ENCODE peak calls at places on chromosomes 12 and 14, in ten cellular contexts. Z, I, R, K, X, N, U, L, T and F are unnamed samples.

GRCh38 chr14:72653026-72653425 is 240.9 kb downstream of the DPF3 start:
- DNase-seq in Z (no peak), I (no peak), R (no peak), K (no peak), X (no peak), N (no peak), U (no peak), L (no peak), T (no peak), F (peak; percentile 28)

GRCh38 chr14:67429651-67430205 is 17.8 kb upstream of the PLEK2 start:
- DNase-seq in Z (no peak), I (no peak), R (no peak), K (no peak), X (no peak), N (no peak), U (no peak), L (no peak), T (no peak), F (peak; percentile 76)

GRCh38 chr12:130970165-130970907 is 16.6 kb downstream of the ADGRD1 start:
- DNase-seq in Z (no peak), I (no peak), R (no peak), K (no peak), X (no peak), N (no peak), U (no peak), L (no peak), T (no peak), F (no peak)

GRCh38 chr12:40827923-40828592 is 135.8 kb downstream of the CNTN1 start:
- DNase-seq in Z (no peak), I (no peak), R (no peak), K (no peak), X (no peak), N (no peak), U (no peak), L (no peak), T (no peak), F (no peak)

GRCh38 chr12:5003025-5003666 is 40.5 kb upstream of the KCNA5 start:
- DNase-seq in Z (peak; percentile 76), I (peak; percentile 29), R (peak; percentile 66), K (peak; percentile 40), X (peak; percentile 77), N (peak; percentile 64), U (no peak), L (peak; percentile 57), T (peak; percentile 6), F (peak; percentile 76)

GRCh38 chr12:52338241-52338960 is 17.2 kb upstream of the KRT83 start:
- DNase-seq in Z (no peak), I (no peak), R (no peak), K (no peak), X (no peak), N (no peak), U (no peak), L (no peak), T (no peak), F (peak; percentile 65)

GRCh38 chr12:47686645-47687240 is 19.1 kb downstream of the RPAP3 start:
- DNase-seq in Z (peak; percentile 36), I (no peak), R (peak; percentile 34), K (no peak), X (peak; percentile 69), N (no peak), U (no peak), L (peak; percentile 36), T (no peak), F (no peak)

GRCh38 chr14:38039526-38039925 is 168.2 kb upstream of the SSTR1 start:
- DNase-seq in Z (no peak), I (no peak), R (no peak), K (no peak), X (no peak), N (no peak), U (no peak), L (no peak), T (no peak), F (no peak)

GRCh38 chr14:105478624-105479305 is 4.1 kb downstream of the CRIP2 start:
- DNase-seq in Z (no peak), I (no peak), R (no peak), K (no peak), X (no peak), N (no peak), U (no peak), L (no peak), T (peak; percentile 54), F (no peak)

GRCh38 chr12:116556964-116557706 is 2.0 kb upstream of the MAP1LC3B2 start:
- DNase-seq in Z (no peak), I (no peak), R (no peak), K (no peak), X (no peak), N (no peak), U (no peak), L (peak; percentile 13), T (no peak), F (no peak)

GRCh38 chr12:59357811-59358210 is 238.0 kb upstream of the SLC16A7 start:
- DNase-seq in Z (no peak), I (no peak), R (no peak), K (no peak), X (no peak), N (no peak), U (no peak), L (no peak), T (no peak), F (peak; percentile 41)

GRCh38 chr14:93725002-93725582 is 63.2 kb downstream of the PRIMA1 start:
- DNase-seq in Z (no peak), I (no peak), R (no peak), K (no peak), X (no peak), N (no peak), U (no peak), L (no peak), T (no peak), F (no peak)

GRCh38 chr14:60106341-60106740 is 14.6 kb downstream of the PCNX4 start:
- DNase-seq in Z (no peak), I (no peak), R (no peak), K (no peak), X (peak; percentile 67), N (no peak), U (no peak), L (no peak), T (no peak), F (no peak)

GRCh38 chr12:28040251-28040650 is 67.7 kb upstream of the PTHLH start:
- DNase-seq in Z (no peak), I (no peak), R (no peak), K (no peak), X (no peak), N (no peak), U (no peak), L (no peak), T (no peak), F (peak; percentile 11)

GRCh38 chr12:111759991-111760390 is 6.7 kb upstream of the ALDH2 start:
- DNase-seq in Z (no peak), I (no peak), R (no peak), K (no peak), X (no peak), N (no peak), U (no peak), L (no peak), T (no peak), F (peak; percentile 84)

GRCh38 chr14:73619524-73619923 is 7.2 kb downstream of the ACOT6 start:
- DNase-seq in Z (no peak), I (no peak), R (no peak), K (no peak), X (no peak), N (no peak), U (no peak), L (no peak), T (no peak), F (no peak)

GRCh38 chr12:2940564-2940963 is 18.6 kb upstream of the TEAD4 start:
- DNase-seq in Z (no peak), I (no peak), R (no peak), K (no peak), X (no peak), N (no peak), U (no peak), L (no peak), T (no peak), F (no peak)

GRCh38 chr12:116319851-116320621 is 42.5 kb upstream of the MED13L start:
- DNase-seq in Z (no peak), I (no peak), R (peak; percentile 10), K (no peak), X (no peak), N (peak; percentile 8), U (no peak), L (no peak), T (no peak), F (no peak)

GRCh38 chr12:132342322-132342721 is 12.9 kb upstream of the GALNT9 start:
- DNase-seq in Z (peak; percentile 57), I (no peak), R (no peak), K (no peak), X (no peak), N (no peak), U (no peak), L (peak; percentile 25), T (no peak), F (peak; percentile 80)

GRCh38 chr12:104784592-104784991 is 173.5 kb downstream of the SLC41A2 start:
- DNase-seq in Z (no peak), I (no peak), R (no peak), K (no peak), X (no peak), N (no peak), U (no peak), L (no peak), T (no peak), F (no peak)

GRCh38 chr12:44774815-44775411 is 101.2 kb downstream of the NELL2 start:
- DNase-seq in Z (peak; percentile 58), I (peak; percentile 71), R (no peak), K (no peak), X (peak; percentile 62), N (no peak), U (no peak), L (peak; percentile 0), T (peak; percentile 68), F (peak; percentile 41)

GRCh38 chr12:34600592-34601462 is 578.5 kb downstream of the ALG10 start:
- DNase-seq in Z (peak; percentile 1), I (peak; percentile 4), R (no peak), K (no peak), X (no peak), N (no peak), U (no peak), L (no peak), T (no peak), F (no peak)

GRCh38 chr12:49331360-49332222 is 5.4 kb downstream of the C1QL4 start:
- DNase-seq in Z (peak; percentile 77), I (no peak), R (no peak), K (no peak), X (peak; percentile 90), N (peak; percentile 32), U (no peak), L (peak; percentile 77), T (no peak), F (peak; percentile 68)